ENCODE peak calls at places on chromosome 2, in six cellular contexts. One of them, this sample, is unnamed.

GRCh38 chr2:69985684-69986083 is 24.3 kb upstream of the ASPRV1 start:
- DNase-seq in stomach: peak; percentile 41
- DNase-seq in AG04450: no peak
- DNase-seq in fibroblast of lung: peak; percentile 63
- DNase-seq in AG10803: peak; percentile 17
- DNase-seq in upper lobe of right lung: peak; percentile 73
- DNase-seq in this sample: peak; percentile 38

GRCh38 chr2:227411320-227411989 is 23.7 kb upstream of the SCYGR1 start:
- DNase-seq in stomach: no peak
- DNase-seq in AG04450: no peak
- DNase-seq in fibroblast of lung: no peak
- DNase-seq in AG10803: peak; percentile 40
- DNase-seq in upper lobe of right lung: no peak
- DNase-seq in this sample: peak; percentile 65

GRCh38 chr2:230797515-230798495 is 66.9 kb upstream of the ITM2C start:
- DNase-seq in stomach: no peak
- DNase-seq in AG04450: no peak
- DNase-seq in fibroblast of lung: no peak
- DNase-seq in AG10803: no peak
- DNase-seq in upper lobe of right lung: no peak
- DNase-seq in this sample: peak; percentile 57

GRCh38 chr2:111100087-111100764 is 20.5 kb upstream of the BCL2L11 start:
- DNase-seq in stomach: no peak
- DNase-seq in AG04450: no peak
- DNase-seq in fibroblast of lung: no peak
- DNase-seq in AG10803: no peak
- DNase-seq in upper lobe of right lung: no peak
- DNase-seq in this sample: no peak

GRCh38 chr2:68379184-68379708 is 14.2 kb downstream of the PLEK start:
- DNase-seq in stomach: no peak
- DNase-seq in AG04450: no peak
- DNase-seq in fibroblast of lung: no peak
- DNase-seq in AG10803: no peak
- DNase-seq in upper lobe of right lung: no peak
- DNase-seq in this sample: no peak

GRCh38 chr2:109451671-109452070 is 162.1 kb downstream of the SEPTIN10 start:
- DNase-seq in stomach: no peak
- DNase-seq in AG04450: no peak
- DNase-seq in fibroblast of lung: no peak
- DNase-seq in AG10803: no peak
- DNase-seq in upper lobe of right lung: peak; percentile 69
- DNase-seq in this sample: no peak

GRCh38 chr2:39696838-39697237 is 31.1 kb downstream of the TMEM178A start:
- DNase-seq in stomach: no peak
- DNase-seq in AG04450: peak; percentile 49
- DNase-seq in fibroblast of lung: peak; percentile 92
- DNase-seq in AG10803: peak; percentile 78
- DNase-seq in upper lobe of right lung: no peak
- DNase-seq in this sample: peak; percentile 94

GRCh38 chr2:223054193-223054781 is 2.3 kb downstream of the KCNE4 start:
- DNase-seq in stomach: no peak
- DNase-seq in AG04450: no peak
- DNase-seq in fibroblast of lung: peak; percentile 83
- DNase-seq in AG10803: peak; percentile 95
- DNase-seq in upper lobe of right lung: no peak
- DNase-seq in this sample: peak; percentile 74

GRCh38 chr2:52704251-52704650 is 1063.4 kb upstream of the CHAC2 start:
- DNase-seq in stomach: no peak
- DNase-seq in AG04450: no peak
- DNase-seq in fibroblast of lung: no peak
- DNase-seq in AG10803: no peak
- DNase-seq in upper lobe of right lung: no peak
- DNase-seq in this sample: no peak

GRCh38 chr2:239190346-239190745 is 210.5 kb downstream of the HDAC4 start:
- DNase-seq in stomach: peak; percentile 10
- DNase-seq in AG04450: no peak
- DNase-seq in fibroblast of lung: no peak
- DNase-seq in AG10803: no peak
- DNase-seq in upper lobe of right lung: no peak
- DNase-seq in this sample: no peak

GRCh38 chr2:178860551-178860950 is 53.3 kb upstream of the TTN start:
- DNase-seq in stomach: no peak
- DNase-seq in AG04450: no peak
- DNase-seq in fibroblast of lung: peak; percentile 60
- DNase-seq in AG10803: no peak
- DNase-seq in upper lobe of right lung: no peak
- DNase-seq in this sample: peak; percentile 85

GRCh38 chr2:193517615-193518014 is 1322.9 kb upstream of the TMEFF2 start:
- DNase-seq in stomach: no peak
- DNase-seq in AG04450: no peak
- DNase-seq in fibroblast of lung: no peak
- DNase-seq in AG10803: no peak
- DNase-seq in upper lobe of right lung: no peak
- DNase-seq in this sample: peak; percentile 5

GRCh38 chr2:506866-507265 is 170.3 kb downstream of the TMEM18 start:
- DNase-seq in stomach: no peak
- DNase-seq in AG04450: no peak
- DNase-seq in fibroblast of lung: no peak
- DNase-seq in AG10803: no peak
- DNase-seq in upper lobe of right lung: no peak
- DNase-seq in this sample: no peak

GRCh38 chr2:194867328-194867727 is 789.7 kb upstream of the SLC39A10 start:
- DNase-seq in stomach: no peak
- DNase-seq in AG04450: no peak
- DNase-seq in fibroblast of lung: peak; percentile 1
- DNase-seq in AG10803: no peak
- DNase-seq in upper lobe of right lung: no peak
- DNase-seq in this sample: peak; percentile 11

GRCh38 chr2:36266536-36267121 is 88.9 kb upstream of the CRIM1 start:
- DNase-seq in stomach: no peak
- DNase-seq in AG04450: no peak
- DNase-seq in fibroblast of lung: no peak
- DNase-seq in AG10803: no peak
- DNase-seq in upper lobe of right lung: no peak
- DNase-seq in this sample: no peak

GRCh38 chr2:181784556-181784955 is 104.2 kb upstream of the NEUROD1 start:
- DNase-seq in stomach: no peak
- DNase-seq in AG04450: no peak
- DNase-seq in fibroblast of lung: peak; percentile 34
- DNase-seq in AG10803: peak; percentile 33
- DNase-seq in upper lobe of right lung: no peak
- DNase-seq in this sample: peak; percentile 27

GRCh38 chr2:190409616-190410015 is 1.5 kb downstream of the MFSD6 start:
- DNase-seq in stomach: no peak
- DNase-seq in AG04450: no peak
- DNase-seq in fibroblast of lung: no peak
- DNase-seq in AG10803: no peak
- DNase-seq in upper lobe of right lung: no peak
- DNase-seq in this sample: no peak

GRCh38 chr2:48357351-48357750 is 172.6 kb upstream of the STON1 start:
- DNase-seq in stomach: no peak
- DNase-seq in AG04450: no peak
- DNase-seq in fibroblast of lung: no peak
- DNase-seq in AG10803: no peak
- DNase-seq in upper lobe of right lung: no peak
- DNase-seq in this sample: no peak

GRCh38 chr2:49021170-49021743 is 133.1 kb downstream of the FSHR start:
- DNase-seq in stomach: no peak
- DNase-seq in AG04450: no peak
- DNase-seq in fibroblast of lung: no peak
- DNase-seq in AG10803: no peak
- DNase-seq in upper lobe of right lung: no peak
- DNase-seq in this sample: no peak

GRCh38 chr2:152497481-152498052 is 162.6 kb downstream of the FMNL2 start:
- DNase-seq in stomach: peak; percentile 66
- DNase-seq in AG04450: no peak
- DNase-seq in fibroblast of lung: peak; percentile 37
- DNase-seq in AG10803: no peak
- DNase-seq in upper lobe of right lung: no peak
- DNase-seq in this sample: peak; percentile 78

GRCh38 chr2:113370478-113371091 is 66.9 kb upstream of the ZNG1B start:
- DNase-seq in stomach: peak; percentile 77
- DNase-seq in AG04450: peak; percentile 43
- DNase-seq in fibroblast of lung: peak; percentile 83
- DNase-seq in AG10803: peak; percentile 70
- DNase-seq in upper lobe of right lung: no peak
- DNase-seq in this sample: peak; percentile 85

GRCh38 chr2:72350852-72351251 is 203.2 kb upstream of the CYP26B1 start:
- DNase-seq in stomach: no peak
- DNase-seq in AG04450: no peak
- DNase-seq in fibroblast of lung: no peak
- DNase-seq in AG10803: no peak
- DNase-seq in upper lobe of right lung: no peak
- DNase-seq in this sample: no peak

GRCh38 chr2:206423147-206423546 is 20.2 kb upstream of the ADAM23 start:
- DNase-seq in stomach: no peak
- DNase-seq in AG04450: no peak
- DNase-seq in fibroblast of lung: no peak
- DNase-seq in AG10803: no peak
- DNase-seq in upper lobe of right lung: no peak
- DNase-seq in this sample: peak; percentile 47

GRCh38 chr2:212891580-212891979 is 259.8 kb downstream of the IKZF2 start:
- DNase-seq in stomach: no peak
- DNase-seq in AG04450: no peak
- DNase-seq in fibroblast of lung: no peak
- DNase-seq in AG10803: no peak
- DNase-seq in upper lobe of right lung: no peak
- DNase-seq in this sample: no peak
- H3K4me3 ChIP-seq in stomach: no peak overlapping the region
- H3K4me3 ChIP-seq in AG04450: no peak overlapping the region
- H3K4me3 ChIP-seq in fibroblast of lung: no peak overlapping the region
- H3K4me3 ChIP-seq in AG10803: no peak overlapping the region
- H3K4me3 ChIP-seq in upper lobe of right lung: no peak overlapping the region
- H3K4me3 ChIP-seq in this sample: no peak overlapping the region

GRCh38 chr2:55874338-55874737 is 49.2 kb downstream of the EFEMP1 start:
- DNase-seq in stomach: no peak
- DNase-seq in AG04450: no peak
- DNase-seq in fibroblast of lung: no peak
- DNase-seq in AG10803: no peak
- DNase-seq in upper lobe of right lung: no peak
- DNase-seq in this sample: no peak

GRCh38 chr2:55877101-55877500 is 46.5 kb downstream of the EFEMP1 start:
- DNase-seq in stomach: no peak
- DNase-seq in AG04450: no peak
- DNase-seq in fibroblast of lung: no peak
- DNase-seq in AG10803: peak; percentile 84
- DNase-seq in upper lobe of right lung: no peak
- DNase-seq in this sample: no peak

GRCh38 chr2:55876425-55877084 is 47.0 kb downstream of the EFEMP1 start:
- DNase-seq in stomach: no peak
- DNase-seq in AG04450: no peak
- DNase-seq in fibroblast of lung: no peak
- DNase-seq in AG10803: peak; percentile 49
- DNase-seq in upper lobe of right lung: no peak
- DNase-seq in this sample: no peak

GRCh38 chr2:55871637-55872036 is 51.9 kb downstream of the EFEMP1 start:
- DNase-seq in stomach: no peak
- DNase-seq in AG04450: no peak
- DNase-seq in fibroblast of lung: no peak
- DNase-seq in AG10803: no peak
- DNase-seq in upper lobe of right lung: no peak
- DNase-seq in this sample: no peak

GRCh38 chr2:55875434-55876135 is 48.0 kb downstream of the EFEMP1 start:
- DNase-seq in stomach: no peak
- DNase-seq in AG04450: no peak
- DNase-seq in fibroblast of lung: no peak
- DNase-seq in AG10803: peak; percentile 31
- DNase-seq in upper lobe of right lung: no peak
- DNase-seq in this sample: peak; percentile 78
- H3K4me3 ChIP-seq in stomach: no peak overlapping the region
- H3K4me3 ChIP-seq in AG04450: no peak overlapping the region
- H3K4me3 ChIP-seq in fibroblast of lung: no peak overlapping the region
- H3K4me3 ChIP-seq in AG10803: no peak overlapping the region
- H3K4me3 ChIP-seq in upper lobe of right lung: no peak overlapping the region
- H3K4me3 ChIP-seq in this sample: no peak overlapping the region

GRCh38 chr2:241081643-241082337 is 20.3 kb downstream of the MTERF4 start:
- DNase-seq in stomach: no peak
- DNase-seq in AG04450: no peak
- DNase-seq in fibroblast of lung: no peak
- DNase-seq in AG10803: no peak
- DNase-seq in upper lobe of right lung: no peak
- DNase-seq in this sample: no peak

GRCh38 chr2:241083091-241083415 is 19.0 kb downstream of the MTERF4 start:
- DNase-seq in stomach: no peak
- DNase-seq in AG04450: no peak
- DNase-seq in fibroblast of lung: no peak
- DNase-seq in AG10803: no peak
- DNase-seq in upper lobe of right lung: no peak
- DNase-seq in this sample: no peak

GRCh38 chr2:241080405-241081189 is 21.5 kb downstream of the MTERF4 start:
- DNase-seq in stomach: no peak
- DNase-seq in AG04450: no peak
- DNase-seq in fibroblast of lung: no peak
- DNase-seq in AG10803: no peak
- DNase-seq in upper lobe of right lung: no peak
- DNase-seq in this sample: no peak

GRCh38 chr2:241081190-241081642 is 20.9 kb downstream of the MTERF4 start:
- DNase-seq in stomach: no peak
- DNase-seq in AG04450: no peak
- DNase-seq in fibroblast of lung: no peak
- DNase-seq in AG10803: no peak
- DNase-seq in upper lobe of right lung: no peak
- DNase-seq in this sample: no peak

DNA sequence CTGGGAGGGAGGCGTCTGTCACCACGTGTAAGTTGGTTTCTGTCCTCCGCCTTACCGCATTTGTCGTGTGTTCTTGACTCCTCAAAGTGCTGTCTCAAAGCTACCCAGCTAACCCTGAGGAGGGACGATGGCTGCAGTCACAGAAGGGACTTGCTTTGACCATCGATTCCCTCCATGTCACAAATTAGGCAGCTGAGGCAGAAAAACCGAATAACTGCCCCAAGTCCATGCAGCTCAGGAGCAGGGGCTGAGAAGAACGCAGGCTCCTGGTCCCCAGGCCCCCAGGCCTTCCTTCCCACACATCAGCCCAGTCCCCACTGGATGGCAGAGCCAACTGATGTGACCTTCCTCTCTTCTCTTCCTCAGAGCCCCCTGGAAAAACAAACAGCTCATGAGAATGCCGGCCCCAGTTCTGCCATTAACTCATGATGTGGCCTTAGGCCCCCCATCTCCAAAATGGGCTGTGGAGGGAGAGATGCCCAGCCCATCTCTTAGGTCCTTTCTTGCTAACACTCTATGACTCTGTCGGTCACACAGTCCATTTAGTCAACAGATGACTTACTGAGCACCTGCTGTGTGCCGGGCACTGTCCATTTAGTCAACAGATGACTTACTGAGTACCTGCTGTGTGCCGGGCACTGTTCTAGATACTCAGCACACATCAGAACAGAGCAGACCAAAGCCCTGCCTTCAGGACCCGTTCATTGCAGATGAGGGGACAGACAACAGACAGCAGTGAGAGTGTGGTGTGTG is 19.6 kb downstream of the MTERF4 start:
- DNase-seq in stomach: no peak
- DNase-seq in AG04450: no peak
- DNase-seq in fibroblast of lung: no peak
- DNase-seq in AG10803: no peak
- DNase-seq in upper lobe of right lung: no peak
- DNase-seq in this sample: no peak
- H3K4me3 ChIP-seq in stomach: no peak overlapping the region
- H3K4me3 ChIP-seq in AG04450: no peak overlapping the region
- H3K4me3 ChIP-seq in fibroblast of lung: no peak overlapping the region
- H3K4me3 ChIP-seq in AG10803: no peak overlapping the region
- H3K4me3 ChIP-seq in upper lobe of right lung: no peak overlapping the region
- H3K4me3 ChIP-seq in this sample: no peak overlapping the region

GRCh38 chr2:162317058-162317742 is 1.3 kb downstream of the IFIH1 start:
- DNase-seq in stomach: no peak
- DNase-seq in AG04450: no peak
- DNase-seq in fibroblast of lung: no peak
- DNase-seq in AG10803: no peak
- DNase-seq in upper lobe of right lung: no peak
- DNase-seq in this sample: no peak
- H3K4me3 ChIP-seq in stomach: peak overlapping the region; percentile 97
- H3K4me3 ChIP-seq in AG04450: peak overlapping the region; percentile 74
- H3K4me3 ChIP-seq in fibroblast of lung: peak overlapping the region; percentile 80
- H3K4me3 ChIP-seq in AG10803: peak overlapping the region; percentile 84
- H3K4me3 ChIP-seq in upper lobe of right lung: peak overlapping the region; percentile 80
- H3K4me3 ChIP-seq in this sample: peak overlapping the region; percentile 78